ENCODE peak calls at places on chromosome 21, in six cellular contexts. One of them, this sample, is unnamed.

GRCh38 chr21:40625991-40626390 is 221.0 kb downstream of the DSCAM start:
- DNase-seq in choroid plexus epithelial cell: no peak
- DNase-seq in left ventricle myocardium inferior: no peak
- DNase-seq in activated CD4-positive, CD25-positive, alpha-beta regulatory T cell: no peak
- DNase-seq in NCI-H524: no peak
- DNase-seq in posterior cingulate gyrus: no peak
- DNase-seq in this sample: no peak

GRCh38 chr21:44993321-44994015 is 53.6 kb downstream of the SLX9 start:
- DNase-seq in choroid plexus epithelial cell: no peak
- DNase-seq in left ventricle myocardium inferior: no peak
- DNase-seq in activated CD4-positive, CD25-positive, alpha-beta regulatory T cell: no peak
- DNase-seq in NCI-H524: no peak
- DNase-seq in posterior cingulate gyrus: no peak
- DNase-seq in this sample: no peak

GRCh38 chr21:45248301-45248892 is 39.3 kb downstream of the POFUT2 start:
- DNase-seq in choroid plexus epithelial cell: no peak
- DNase-seq in left ventricle myocardium inferior: no peak
- DNase-seq in activated CD4-positive, CD25-positive, alpha-beta regulatory T cell: no peak
- DNase-seq in NCI-H524: no peak
- DNase-seq in posterior cingulate gyrus: no peak
- DNase-seq in this sample: no peak

GRCh38 chr21:25837545-25838263 is 102.9 kb downstream of the GABPA start:
- DNase-seq in choroid plexus epithelial cell: peak
- DNase-seq in left ventricle myocardium inferior: no peak
- DNase-seq in activated CD4-positive, CD25-positive, alpha-beta regulatory T cell: no peak
- DNase-seq in NCI-H524: no peak
- DNase-seq in posterior cingulate gyrus: no peak
- DNase-seq in this sample: no peak

GRCh38 chr21:17578162-17578561 is 34.5 kb downstream of the BTG3 start:
- DNase-seq in choroid plexus epithelial cell: no peak
- DNase-seq in left ventricle myocardium inferior: no peak
- DNase-seq in activated CD4-positive, CD25-positive, alpha-beta regulatory T cell: no peak
- DNase-seq in NCI-H524: no peak
- DNase-seq in posterior cingulate gyrus: no peak
- DNase-seq in this sample: no peak

GRCh38 chr21:45371649-45372048 is 33.3 kb upstream of the COL18A1 start:
- DNase-seq in choroid plexus epithelial cell: no peak
- DNase-seq in left ventricle myocardium inferior: no peak
- DNase-seq in activated CD4-positive, CD25-positive, alpha-beta regulatory T cell: no peak
- DNase-seq in NCI-H524: no peak
- DNase-seq in posterior cingulate gyrus: no peak
- DNase-seq in this sample: no peak

GRCh38 chr21:33966324-33966949 is 50.8 kb upstream of the ATP5PO start:
- DNase-seq in choroid plexus epithelial cell: no peak
- DNase-seq in left ventricle myocardium inferior: no peak
- DNase-seq in activated CD4-positive, CD25-positive, alpha-beta regulatory T cell: no peak
- DNase-seq in NCI-H524: no peak
- DNase-seq in posterior cingulate gyrus: no peak
- DNase-seq in this sample: no peak

GRCh38 chr21:44766014-44766817 is 35.4 kb downstream of the UBE2G2 start:
- DNase-seq in choroid plexus epithelial cell: no peak
- DNase-seq in left ventricle myocardium inferior: no peak
- DNase-seq in activated CD4-positive, CD25-positive, alpha-beta regulatory T cell: no peak
- DNase-seq in NCI-H524: no peak
- DNase-seq in posterior cingulate gyrus: no peak
- DNase-seq in this sample: no peak

GRCh38 chr21:45741691-45742090 is 98.2 kb downstream of the PCBP3 start:
- DNase-seq in choroid plexus epithelial cell: no peak
- DNase-seq in left ventricle myocardium inferior: no peak
- DNase-seq in activated CD4-positive, CD25-positive, alpha-beta regulatory T cell: no peak
- DNase-seq in NCI-H524: no peak
- DNase-seq in posterior cingulate gyrus: no peak
- DNase-seq in this sample: no peak

GRCh38 chr21:18155508-18156193 is 89.0 kb upstream of the CHODL start:
- DNase-seq in choroid plexus epithelial cell: peak
- DNase-seq in left ventricle myocardium inferior: no peak
- DNase-seq in activated CD4-positive, CD25-positive, alpha-beta regulatory T cell: no peak
- DNase-seq in NCI-H524: no peak
- DNase-seq in posterior cingulate gyrus: no peak
- DNase-seq in this sample: no peak

GRCh38 chr21:45209685-45210284 is 77.9 kb downstream of the POFUT2 start:
- DNase-seq in choroid plexus epithelial cell: no peak
- DNase-seq in left ventricle myocardium inferior: no peak
- DNase-seq in activated CD4-positive, CD25-positive, alpha-beta regulatory T cell: no peak
- DNase-seq in NCI-H524: no peak
- DNase-seq in posterior cingulate gyrus: no peak
- DNase-seq in this sample: peak

GRCh38 chr21:45972353-45972715 is 9.2 kb upstream of the COL6A1 start:
- DNase-seq in choroid plexus epithelial cell: peak
- DNase-seq in left ventricle myocardium inferior: peak
- DNase-seq in activated CD4-positive, CD25-positive, alpha-beta regulatory T cell: no peak
- DNase-seq in NCI-H524: no peak
- DNase-seq in posterior cingulate gyrus: no peak
- DNase-seq in this sample: no peak

GRCh38 chr21:35204125-35204524 is 155.0 kb upstream of the RUNX1 start:
- DNase-seq in choroid plexus epithelial cell: no peak
- DNase-seq in left ventricle myocardium inferior: no peak
- DNase-seq in activated CD4-positive, CD25-positive, alpha-beta regulatory T cell: no peak
- DNase-seq in NCI-H524: no peak
- DNase-seq in posterior cingulate gyrus: no peak
- DNase-seq in this sample: no peak

GRCh38 chr21:32726742-32727477 is 903 bp downstream of the SYNJ1 start:
- DNase-seq in choroid plexus epithelial cell: peak
- DNase-seq in left ventricle myocardium inferior: peak
- DNase-seq in activated CD4-positive, CD25-positive, alpha-beta regulatory T cell: no peak
- DNase-seq in NCI-H524: peak
- DNase-seq in posterior cingulate gyrus: peak
- DNase-seq in this sample: peak

GRCh38 chr21:17461014-17461413 is 51.8 kb upstream of the CXADR start:
- DNase-seq in choroid plexus epithelial cell: peak
- DNase-seq in left ventricle myocardium inferior: no peak
- DNase-seq in activated CD4-positive, CD25-positive, alpha-beta regulatory T cell: no peak
- DNase-seq in NCI-H524: no peak
- DNase-seq in posterior cingulate gyrus: peak
- DNase-seq in this sample: no peak

GRCh38 chr21:25453524-25453923 is 153.8 kb downstream of the MRPL39 start:
- DNase-seq in choroid plexus epithelial cell: no peak
- DNase-seq in left ventricle myocardium inferior: no peak
- DNase-seq in activated CD4-positive, CD25-positive, alpha-beta regulatory T cell: no peak
- DNase-seq in NCI-H524: no peak
- DNase-seq in posterior cingulate gyrus: no peak
- DNase-seq in this sample: no peak

GRCh38 chr21:43919871-43920801 is 55.1 kb downstream of the AGPAT3 start:
- DNase-seq in choroid plexus epithelial cell: no peak
- DNase-seq in left ventricle myocardium inferior: peak
- DNase-seq in activated CD4-positive, CD25-positive, alpha-beta regulatory T cell: no peak
- DNase-seq in NCI-H524: no peak
- DNase-seq in posterior cingulate gyrus: no peak
- DNase-seq in this sample: no peak

GRCh38 chr21:42311160-42311559 is 4.0 kb downstream of the TFF3 start:
- DNase-seq in choroid plexus epithelial cell: no peak
- DNase-seq in left ventricle myocardium inferior: no peak
- DNase-seq in activated CD4-positive, CD25-positive, alpha-beta regulatory T cell: no peak
- DNase-seq in NCI-H524: no peak
- DNase-seq in posterior cingulate gyrus: no peak
- DNase-seq in this sample: no peak

GRCh38 chr21:46455575-46456385 is 2.9 kb upstream of the DIP2A start:
- DNase-seq in choroid plexus epithelial cell: peak
- DNase-seq in left ventricle myocardium inferior: no peak
- DNase-seq in activated CD4-positive, CD25-positive, alpha-beta regulatory T cell: no peak
- DNase-seq in NCI-H524: no peak
- DNase-seq in posterior cingulate gyrus: no peak
- DNase-seq in this sample: no peak

GRCh38 chr21:42317826-42318746 is 2.9 kb upstream of the TFF3 start:
- DNase-seq in choroid plexus epithelial cell: no peak
- DNase-seq in left ventricle myocardium inferior: no peak
- DNase-seq in activated CD4-positive, CD25-positive, alpha-beta regulatory T cell: no peak
- DNase-seq in NCI-H524: no peak
- DNase-seq in posterior cingulate gyrus: no peak
- DNase-seq in this sample: no peak

GRCh38 chr21:44701541-44701940 is 4.6 kb downstream of the KRTAP10-12 start:
- DNase-seq in choroid plexus epithelial cell: no peak
- DNase-seq in left ventricle myocardium inferior: no peak
- DNase-seq in activated CD4-positive, CD25-positive, alpha-beta regulatory T cell: no peak
- DNase-seq in NCI-H524: peak
- DNase-seq in posterior cingulate gyrus: no peak
- DNase-seq in this sample: no peak

GRCh38 chr21:34845521-34846213 is 176.9 kb downstream of the CLIC6 start:
- DNase-seq in choroid plexus epithelial cell: peak
- DNase-seq in left ventricle myocardium inferior: no peak
- DNase-seq in activated CD4-positive, CD25-positive, alpha-beta regulatory T cell: no peak
- DNase-seq in NCI-H524: no peak
- DNase-seq in posterior cingulate gyrus: no peak
- DNase-seq in this sample: peak

GRCh38 chr21:29704719-29705118 is 235.1 kb downstream of the GRIK1 start:
- DNase-seq in choroid plexus epithelial cell: peak
- DNase-seq in left ventricle myocardium inferior: no peak
- DNase-seq in activated CD4-positive, CD25-positive, alpha-beta regulatory T cell: no peak
- DNase-seq in NCI-H524: no peak
- DNase-seq in posterior cingulate gyrus: no peak
- DNase-seq in this sample: no peak

GRCh38 chr21:38811257-38811656 is 5.5 kb downstream of the ETS2 start:
- DNase-seq in choroid plexus epithelial cell: peak
- DNase-seq in left ventricle myocardium inferior: no peak
- DNase-seq in activated CD4-positive, CD25-positive, alpha-beta regulatory T cell: no peak
- DNase-seq in NCI-H524: no peak
- DNase-seq in posterior cingulate gyrus: no peak
- DNase-seq in this sample: no peak

GRCh38 chr21:45822429-45823099 is 159.0 kb upstream of the COL6A1 start:
- DNase-seq in choroid plexus epithelial cell: no peak
- DNase-seq in left ventricle myocardium inferior: no peak
- DNase-seq in activated CD4-positive, CD25-positive, alpha-beta regulatory T cell: no peak
- DNase-seq in NCI-H524: no peak
- DNase-seq in posterior cingulate gyrus: no peak
- DNase-seq in this sample: no peak

GRCh38 chr21:45286671-45287437 is 841 bp downstream of the POFUT2 start:
- DNase-seq in choroid plexus epithelial cell: no peak
- DNase-seq in left ventricle myocardium inferior: peak
- DNase-seq in activated CD4-positive, CD25-positive, alpha-beta regulatory T cell: no peak
- DNase-seq in NCI-H524: no peak
- DNase-seq in posterior cingulate gyrus: peak
- DNase-seq in this sample: no peak

GRCh38 chr21:27429612-27430361 is 462.9 kb upstream of the ADAMTS5 start:
- DNase-seq in choroid plexus epithelial cell: peak
- DNase-seq in left ventricle myocardium inferior: no peak
- DNase-seq in activated CD4-positive, CD25-positive, alpha-beta regulatory T cell: no peak
- DNase-seq in NCI-H524: no peak
- DNase-seq in posterior cingulate gyrus: no peak
- DNase-seq in this sample: no peak

GRCh38 chr21:46001821-46002681 is 20.5 kb downstream of the COL6A1 start:
- DNase-seq in choroid plexus epithelial cell: no peak
- DNase-seq in left ventricle myocardium inferior: peak
- DNase-seq in activated CD4-positive, CD25-positive, alpha-beta regulatory T cell: no peak
- DNase-seq in NCI-H524: no peak
- DNase-seq in posterior cingulate gyrus: no peak
- DNase-seq in this sample: no peak

GRCh38 chr21:34883501-34884271 is 165.4 kb downstream of the RUNX1 start:
- DNase-seq in choroid plexus epithelial cell: no peak
- DNase-seq in left ventricle myocardium inferior: no peak
- DNase-seq in activated CD4-positive, CD25-positive, alpha-beta regulatory T cell: no peak
- DNase-seq in NCI-H524: no peak
- DNase-seq in posterior cingulate gyrus: no peak
- DNase-seq in this sample: no peak

GRCh38 chr21:38787461-38788274 is 18.1 kb upstream of the ETS2 start:
- DNase-seq in choroid plexus epithelial cell: peak
- DNase-seq in left ventricle myocardium inferior: no peak
- DNase-seq in activated CD4-positive, CD25-positive, alpha-beta regulatory T cell: no peak
- DNase-seq in NCI-H524: no peak
- DNase-seq in posterior cingulate gyrus: no peak
- DNase-seq in this sample: no peak

GRCh38 chr21:36092676-36093075 is 22.9 kb downstream of the CBR1 start:
- DNase-seq in choroid plexus epithelial cell: no peak
- DNase-seq in left ventricle myocardium inferior: no peak
- DNase-seq in activated CD4-positive, CD25-positive, alpha-beta regulatory T cell: no peak
- DNase-seq in NCI-H524: no peak
- DNase-seq in posterior cingulate gyrus: no peak
- DNase-seq in this sample: no peak

GRCh38 chr21:36780861-36781260 is 81.9 kb downstream of the SIM2 start:
- DNase-seq in choroid plexus epithelial cell: no peak
- DNase-seq in left ventricle myocardium inferior: no peak
- DNase-seq in activated CD4-positive, CD25-positive, alpha-beta regulatory T cell: no peak
- DNase-seq in NCI-H524: no peak
- DNase-seq in posterior cingulate gyrus: no peak
- DNase-seq in this sample: no peak

GRCh38 chr21:42500736-42501135 is 4.7 kb upstream of the RSPH1 start:
- DNase-seq in choroid plexus epithelial cell: no peak
- DNase-seq in left ventricle myocardium inferior: no peak
- DNase-seq in activated CD4-positive, CD25-positive, alpha-beta regulatory T cell: no peak
- DNase-seq in NCI-H524: no peak
- DNase-seq in posterior cingulate gyrus: no peak
- DNase-seq in this sample: no peak

GRCh38 chr21:41023936-41024335 is 144.0 kb upstream of the BACE2 start:
- DNase-seq in choroid plexus epithelial cell: no peak
- DNase-seq in left ventricle myocardium inferior: no peak
- DNase-seq in activated CD4-positive, CD25-positive, alpha-beta regulatory T cell: no peak
- DNase-seq in NCI-H524: no peak
- DNase-seq in posterior cingulate gyrus: no peak
- DNase-seq in this sample: no peak

GRCh38 chr21:33021150-33021549 is 4.6 kb upstream of the OLIG2 start:
- DNase-seq in choroid plexus epithelial cell: no peak
- DNase-seq in left ventricle myocardium inferior: no peak
- DNase-seq in activated CD4-positive, CD25-positive, alpha-beta regulatory T cell: no peak
- DNase-seq in NCI-H524: no peak
- DNase-seq in posterior cingulate gyrus: no peak
- DNase-seq in this sample: no peak

GRCh38 chr21:42199488-42200463 is 19.2 kb upstream of the ABCG1 start:
- DNase-seq in choroid plexus epithelial cell: peak
- DNase-seq in left ventricle myocardium inferior: no peak
- DNase-seq in activated CD4-positive, CD25-positive, alpha-beta regulatory T cell: no peak
- DNase-seq in NCI-H524: no peak
- DNase-seq in posterior cingulate gyrus: no peak
- DNase-seq in this sample: peak

GRCh38 chr21:18622383-18622782 is 218.8 kb upstream of the TMPRSS15 start:
- DNase-seq in choroid plexus epithelial cell: peak
- DNase-seq in left ventricle myocardium inferior: no peak
- DNase-seq in activated CD4-positive, CD25-positive, alpha-beta regulatory T cell: no peak
- DNase-seq in NCI-H524: no peak
- DNase-seq in posterior cingulate gyrus: no peak
- DNase-seq in this sample: no peak

GRCh38 chr21:15057290-15057689 is 7.5 kb downstream of the NRIP1 start:
- DNase-seq in choroid plexus epithelial cell: no peak
- DNase-seq in left ventricle myocardium inferior: no peak
- DNase-seq in activated CD4-positive, CD25-positive, alpha-beta regulatory T cell: no peak
- DNase-seq in NCI-H524: no peak
- DNase-seq in posterior cingulate gyrus: no peak
- DNase-seq in this sample: no peak

This sample was measured in memory B cell.